ENCODE peak calls at places on chromosomes 7 and 10, in ten cellular contexts. One of them, this sample, is unnamed.

GRCh38 chr10:11598749-11599396 is 12.6 kb downstream of the USP6NL start:
- DNase-seq in GM20000: no peak
- DNase-seq in left lung: no peak
- DNase-seq in Calu3: no peak
- DNase-seq in psoas muscle: no peak
- DNase-seq in glutamatergic neuron: no peak
- DNase-seq in stomach: no peak
- DNase-seq in H9: no peak
- DNase-seq in heart left ventricle: no peak
- DNase-seq in AG09319: no peak
- DNase-seq in this sample: no peak

GRCh38 chr10:34286136-34286739 is 528.9 kb downstream of the PARD3 start:
- DNase-seq in GM20000: no peak
- DNase-seq in left lung: no peak
- DNase-seq in Calu3: no peak
- DNase-seq in psoas muscle: no peak
- DNase-seq in glutamatergic neuron: no peak
- DNase-seq in stomach: no peak
- DNase-seq in H9: peak
- DNase-seq in heart left ventricle: no peak
- DNase-seq in AG09319: no peak
- DNase-seq in this sample: no peak

GRCh38 chr7:150568714-150569113 is 1.5 kb downstream of the GIMAP4 start:
- DNase-seq in GM20000: no peak
- DNase-seq in left lung: no peak
- DNase-seq in Calu3: no peak
- DNase-seq in psoas muscle: no peak
- DNase-seq in glutamatergic neuron: no peak
- DNase-seq in stomach: no peak
- DNase-seq in H9: no peak
- DNase-seq in heart left ventricle: no peak
- DNase-seq in AG09319: no peak
- DNase-seq in this sample: no peak

GRCh38 chr10:14584643-14585042 is 190.1 kb downstream of the FAM107B start:
- DNase-seq in GM20000: no peak
- DNase-seq in left lung: no peak
- DNase-seq in Calu3: no peak
- DNase-seq in psoas muscle: no peak
- DNase-seq in glutamatergic neuron: no peak
- DNase-seq in stomach: peak
- DNase-seq in H9: peak
- DNase-seq in heart left ventricle: no peak
- DNase-seq in AG09319: no peak
- DNase-seq in this sample: no peak

GRCh38 chr10:96697026-96697425 is 23.3 kb downstream of the PIK3AP1 start:
- DNase-seq in GM20000: no peak
- DNase-seq in left lung: no peak
- DNase-seq in Calu3: no peak
- DNase-seq in psoas muscle: no peak
- DNase-seq in glutamatergic neuron: no peak
- DNase-seq in stomach: no peak
- DNase-seq in H9: no peak
- DNase-seq in heart left ventricle: no peak
- DNase-seq in AG09319: no peak
- DNase-seq in this sample: no peak

GRCh38 chr7:107684947-107685463 is 24.4 kb downstream of the SLC26A4 start:
- DNase-seq in GM20000: no peak
- DNase-seq in left lung: no peak
- DNase-seq in Calu3: no peak
- DNase-seq in psoas muscle: no peak
- DNase-seq in glutamatergic neuron: no peak
- DNase-seq in stomach: no peak
- DNase-seq in H9: no peak
- DNase-seq in heart left ventricle: no peak
- DNase-seq in AG09319: no peak
- DNase-seq in this sample: no peak

GRCh38 chr10:71103969-71104368 is 108.4 kb upstream of the UNC5B start:
- DNase-seq in GM20000: no peak
- DNase-seq in left lung: no peak
- DNase-seq in Calu3: no peak
- DNase-seq in psoas muscle: no peak
- DNase-seq in glutamatergic neuron: no peak
- DNase-seq in stomach: no peak
- DNase-seq in H9: no peak
- DNase-seq in heart left ventricle: no peak
- DNase-seq in AG09319: no peak
- DNase-seq in this sample: no peak

GRCh38 chr7:20188551-20188950 is 28.6 kb downstream of the MACC1 start:
- DNase-seq in GM20000: no peak
- DNase-seq in left lung: no peak
- DNase-seq in Calu3: no peak
- DNase-seq in psoas muscle: no peak
- DNase-seq in glutamatergic neuron: no peak
- DNase-seq in stomach: no peak
- DNase-seq in H9: no peak
- DNase-seq in heart left ventricle: no peak
- DNase-seq in AG09319: no peak
- DNase-seq in this sample: no peak

GRCh38 chr10:58264780-58265179 is 2.9 kb downstream of the IPMK start:
- DNase-seq in GM20000: no peak
- DNase-seq in left lung: no peak
- DNase-seq in Calu3: no peak
- DNase-seq in psoas muscle: no peak
- DNase-seq in glutamatergic neuron: no peak
- DNase-seq in stomach: no peak
- DNase-seq in H9: no peak
- DNase-seq in heart left ventricle: no peak
- DNase-seq in AG09319: no peak
- DNase-seq in this sample: no peak

GRCh38 chr10:58260334-58260733 is 7.4 kb downstream of the IPMK start:
- DNase-seq in GM20000: no peak
- DNase-seq in left lung: no peak
- DNase-seq in Calu3: no peak
- DNase-seq in psoas muscle: no peak
- DNase-seq in glutamatergic neuron: no peak
- DNase-seq in stomach: no peak
- DNase-seq in H9: no peak
- DNase-seq in heart left ventricle: no peak
- DNase-seq in AG09319: no peak
- DNase-seq in this sample: no peak

GRCh38 chr10:58253184-58253583 is 14.5 kb downstream of the IPMK start:
- DNase-seq in GM20000: no peak
- DNase-seq in left lung: no peak
- DNase-seq in Calu3: no peak
- DNase-seq in psoas muscle: no peak
- DNase-seq in glutamatergic neuron: no peak
- DNase-seq in stomach: no peak
- DNase-seq in H9: no peak
- DNase-seq in heart left ventricle: no peak
- DNase-seq in AG09319: no peak
- DNase-seq in this sample: no peak

GRCh38 chr10:58254644-58255043 is 13.1 kb downstream of the IPMK start:
- DNase-seq in GM20000: no peak
- DNase-seq in left lung: no peak
- DNase-seq in Calu3: no peak
- DNase-seq in psoas muscle: no peak
- DNase-seq in glutamatergic neuron: no peak
- DNase-seq in stomach: no peak
- DNase-seq in H9: no peak
- DNase-seq in heart left ventricle: no peak
- DNase-seq in AG09319: no peak
- DNase-seq in this sample: no peak

DNA sequence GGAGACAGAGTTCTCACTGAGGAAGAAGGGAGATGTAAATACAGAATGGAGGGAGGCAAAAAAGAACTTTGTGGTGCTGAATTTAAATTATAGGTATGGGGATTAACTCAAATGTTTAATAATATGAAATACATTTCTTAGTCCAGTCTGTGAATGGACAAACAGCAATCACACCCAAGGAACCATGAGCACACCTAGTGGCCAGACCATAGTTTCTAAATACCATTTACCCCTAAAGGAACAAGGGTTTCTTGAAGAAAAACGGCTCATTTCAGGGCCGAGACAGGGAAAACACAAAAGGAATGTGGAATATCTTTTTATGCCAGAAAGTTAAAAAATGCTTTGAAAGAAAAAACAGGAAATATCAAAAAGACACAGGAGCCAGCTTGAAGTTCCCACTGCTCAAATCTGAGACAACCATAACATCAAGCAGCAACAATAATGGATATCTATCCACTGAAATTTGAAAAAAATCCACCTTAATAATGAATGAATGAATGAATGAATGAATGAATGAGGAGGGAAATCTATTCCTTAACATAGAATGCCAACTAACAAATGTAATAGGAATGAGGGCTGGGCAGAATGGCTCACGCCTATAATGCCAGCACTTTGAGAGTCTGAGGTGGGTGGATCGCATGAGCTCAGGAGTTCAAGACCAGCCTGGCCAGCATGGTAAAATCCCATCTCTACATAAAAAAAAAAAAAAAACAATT is 8.6 kb downstream of the IPMK start:
- DNase-seq in GM20000: no peak
- DNase-seq in left lung: no peak
- DNase-seq in Calu3: no peak
- DNase-seq in psoas muscle: no peak
- DNase-seq in glutamatergic neuron: no peak
- DNase-seq in stomach: no peak
- DNase-seq in H9: no peak
- DNase-seq in heart left ventricle: no peak
- DNase-seq in AG09319: no peak
- DNase-seq in this sample: no peak
- TF ChIP-seq CTCF in GM20000: no peak
- TF ChIP-seq CTCF in left lung: no peak
- TF ChIP-seq CTCF in Calu3: no peak
- TF ChIP-seq CTCF in psoas muscle: no peak
- TF ChIP-seq CTCF in glutamatergic neuron: no peak
- TF ChIP-seq CTCF in stomach: no peak
- TF ChIP-seq CTCF in H9: peak
- TF ChIP-seq CTCF in heart left ventricle: no peak
- TF ChIP-seq CTCF in AG09319: no peak
- TF ChIP-seq CTCF in this sample: peak

DNA sequence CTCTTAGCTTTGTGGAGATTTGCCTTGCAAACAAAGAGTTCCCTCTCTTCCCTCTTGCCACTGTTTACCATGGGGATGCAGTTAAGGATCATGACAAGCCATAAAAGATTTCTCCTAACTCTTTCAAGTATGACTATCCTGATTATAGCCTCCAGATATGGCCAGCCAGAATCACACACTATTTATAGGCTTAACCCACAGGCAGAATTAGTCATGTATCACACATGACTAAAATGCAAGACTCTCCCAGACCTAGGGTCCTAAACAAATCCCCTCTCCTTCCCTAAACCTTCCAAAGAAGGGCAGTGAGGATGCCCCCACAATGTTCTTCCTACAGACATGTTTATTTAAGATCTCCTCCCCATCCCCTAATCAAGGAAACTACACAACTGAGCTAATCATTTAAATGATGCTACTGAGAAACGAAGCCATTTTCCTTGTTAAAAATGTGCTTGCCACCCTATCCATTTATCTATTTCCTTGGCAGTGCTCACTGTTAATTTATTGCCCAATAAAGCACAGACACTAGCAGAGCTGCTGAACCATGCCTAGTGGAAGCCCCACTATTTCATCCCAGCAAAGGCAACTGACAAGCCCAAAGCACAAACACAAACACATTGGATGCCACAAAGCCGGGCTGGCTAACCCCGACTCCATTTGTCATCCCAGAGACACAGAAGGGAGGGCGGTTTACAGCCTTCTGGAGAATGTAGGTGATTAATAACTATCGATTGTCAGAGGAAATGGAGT is 363.4 kb downstream of the KCNMA1 start:
- DNase-seq in GM20000: no peak
- DNase-seq in left lung: no peak
- DNase-seq in Calu3: no peak
- DNase-seq in psoas muscle: no peak
- DNase-seq in glutamatergic neuron: no peak
- DNase-seq in stomach: no peak
- DNase-seq in H9: no peak
- DNase-seq in heart left ventricle: no peak
- DNase-seq in AG09319: no peak
- DNase-seq in this sample: no peak
- TF ChIP-seq CTCF in GM20000: no peak
- TF ChIP-seq CTCF in left lung: no peak
- TF ChIP-seq CTCF in Calu3: no peak
- TF ChIP-seq CTCF in psoas muscle: no peak
- TF ChIP-seq CTCF in glutamatergic neuron: no peak
- TF ChIP-seq CTCF in stomach: no peak
- TF ChIP-seq CTCF in H9: no peak
- TF ChIP-seq CTCF in heart left ventricle: no peak
- TF ChIP-seq CTCF in AG09319: no peak
- TF ChIP-seq CTCF in this sample: no peak

DNA sequence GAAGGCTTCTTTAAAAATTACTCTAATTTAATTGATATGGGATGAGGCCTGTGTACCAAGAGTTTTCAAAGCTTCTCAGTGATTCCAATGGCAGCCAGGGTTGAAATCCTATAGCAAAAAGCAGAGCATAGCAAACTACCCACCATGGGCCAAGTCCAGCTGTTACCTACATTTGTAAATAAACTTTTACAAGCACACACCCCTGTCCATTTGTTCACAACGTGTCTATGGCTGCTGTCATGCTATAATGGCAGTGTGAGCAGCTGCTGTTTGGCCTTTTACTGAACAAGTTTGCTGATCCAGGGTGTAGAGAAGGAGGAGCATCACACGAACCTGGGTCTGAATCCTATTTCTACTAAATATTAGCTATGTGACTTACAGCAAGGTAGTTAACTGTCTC is 50.0 kb downstream of the NPY start:
- DNase-seq in GM20000: no peak
- DNase-seq in left lung: no peak
- DNase-seq in Calu3: no peak
- DNase-seq in psoas muscle: no peak
- DNase-seq in glutamatergic neuron: no peak
- DNase-seq in stomach: no peak
- DNase-seq in H9: no peak
- DNase-seq in heart left ventricle: no peak
- DNase-seq in AG09319: no peak
- DNase-seq in this sample: no peak
- TF ChIP-seq CTCF in GM20000: no peak
- TF ChIP-seq CTCF in left lung: no peak
- TF ChIP-seq CTCF in Calu3: no peak
- TF ChIP-seq CTCF in psoas muscle: no peak
- TF ChIP-seq CTCF in glutamatergic neuron: no peak
- TF ChIP-seq CTCF in stomach: no peak
- TF ChIP-seq CTCF in H9: no peak
- TF ChIP-seq CTCF in heart left ventricle: no peak
- TF ChIP-seq CTCF in AG09319: no peak
- TF ChIP-seq CTCF in this sample: no peak

GRCh38 chr7:99992330-99993037 is 16.7 kb upstream of the AZGP1 start:
- DNase-seq in GM20000: no peak
- DNase-seq in left lung: peak
- DNase-seq in Calu3: no peak
- DNase-seq in psoas muscle: no peak
- DNase-seq in glutamatergic neuron: no peak
- DNase-seq in stomach: no peak
- DNase-seq in H9: no peak
- DNase-seq in heart left ventricle: no peak
- DNase-seq in AG09319: no peak
- DNase-seq in this sample: no peak

GRCh38 chr7:99987846-99988245 is 12.0 kb upstream of the AZGP1 start:
- DNase-seq in GM20000: no peak
- DNase-seq in left lung: no peak
- DNase-seq in Calu3: no peak
- DNase-seq in psoas muscle: no peak
- DNase-seq in glutamatergic neuron: no peak
- DNase-seq in stomach: no peak
- DNase-seq in H9: no peak
- DNase-seq in heart left ventricle: no peak
- DNase-seq in AG09319: no peak
- DNase-seq in this sample: no peak

GRCh38 chr7:99984593-99984992 is 8.8 kb upstream of the AZGP1 start:
- DNase-seq in GM20000: no peak
- DNase-seq in left lung: no peak
- DNase-seq in Calu3: no peak
- DNase-seq in psoas muscle: no peak
- DNase-seq in glutamatergic neuron: no peak
- DNase-seq in stomach: no peak
- DNase-seq in H9: no peak
- DNase-seq in heart left ventricle: no peak
- DNase-seq in AG09319: no peak
- DNase-seq in this sample: no peak

GRCh38 chr7:99994819-99995218 is 19.0 kb upstream of the AZGP1 start:
- DNase-seq in GM20000: no peak
- DNase-seq in left lung: no peak
- DNase-seq in Calu3: no peak
- DNase-seq in psoas muscle: no peak
- DNase-seq in glutamatergic neuron: no peak
- DNase-seq in stomach: no peak
- DNase-seq in H9: no peak
- DNase-seq in heart left ventricle: no peak
- DNase-seq in AG09319: no peak
- DNase-seq in this sample: no peak

DNA sequence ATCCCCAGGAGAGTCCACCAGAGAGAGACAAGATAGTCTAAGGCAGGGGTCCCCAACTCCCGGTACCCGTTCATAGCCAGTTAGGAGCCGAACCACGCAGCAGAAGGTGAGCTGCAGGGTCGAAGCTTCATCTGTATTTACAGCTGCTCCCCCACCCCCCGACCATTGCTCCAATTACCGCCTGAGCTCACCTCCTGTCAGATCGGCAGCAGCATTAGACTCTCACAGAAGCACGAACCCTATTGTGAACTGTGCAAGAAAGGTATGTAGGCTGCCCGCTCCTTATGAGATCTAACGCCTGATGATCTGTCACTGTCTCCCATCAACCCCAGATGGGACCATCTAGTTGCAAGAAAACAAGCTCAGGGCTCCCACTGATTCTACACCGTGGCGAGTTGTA is 14.6 kb upstream of the AZGP1 start:
- DNase-seq in GM20000: no peak
- DNase-seq in left lung: peak
- DNase-seq in Calu3: no peak
- DNase-seq in psoas muscle: no peak
- DNase-seq in glutamatergic neuron: no peak
- DNase-seq in stomach: no peak
- DNase-seq in H9: no peak
- DNase-seq in heart left ventricle: no peak
- DNase-seq in AG09319: no peak
- DNase-seq in this sample: no peak
- TF ChIP-seq CTCF in GM20000: no peak
- TF ChIP-seq CTCF in left lung: no peak
- TF ChIP-seq CTCF in Calu3: no peak
- TF ChIP-seq CTCF in psoas muscle: no peak
- TF ChIP-seq CTCF in glutamatergic neuron: no peak
- TF ChIP-seq CTCF in stomach: no peak
- TF ChIP-seq CTCF in H9: no peak
- TF ChIP-seq CTCF in heart left ventricle: no peak
- TF ChIP-seq CTCF in AG09319: no peak
- TF ChIP-seq CTCF in this sample: no peak

This sample was measured in fibroblast of the aortic adventitia.